ENCODE peak calls at places on chromosome 2, in five cellular contexts. I, Q, H, B and M are unnamed samples. For H3K4me1, the result is how much of the 10 kb centered on the place peaks cover.

GRCh38 chr2:179348921-179349320 is 84.3 kb upstream of the SESTD1 start:
- DNase-seq in H (no peak), B (no peak), Q (no peak), I (no peak), M (no peak)

GRCh38 chr2:206443735-206444527 is 599 bp downstream of the ADAM23 start:
- DNase-seq in Q (no peak), B (peak), I (peak), H (no peak), M (no peak)

GRCh38 chr2:22189893-22190292 is 1066.1 kb downstream of the TDRD15 start:
- DNase-seq in I (no peak), H (no peak), Q (no peak), B (no peak), M (no peak)

GRCh38 chr2:230043025-230043424 is 25.7 kb downstream of the SLC16A14 start:
- DNase-seq in Q (no peak), B (no peak), I (no peak), H (no peak), M (no peak)

GRCh38 chr2:146189541-146189940 is 1655.3 kb upstream of the ACVR2A start:
- DNase-seq in I (no peak), B (no peak), H (no peak), Q (no peak), M (no peak)

GRCh38 chr2:172496096-172496709 is 59.7 kb upstream of the PDK1 start:
- DNase-seq in H (no peak), Q (no peak), I (no peak), B (no peak), M (no peak)

GRCh38 chr2:186755066-186755465 is 61.2 kb downstream of the FAM171B start:
- DNase-seq in I (peak), B (no peak), Q (no peak), H (no peak), M (no peak)

GRCh38 chr2:149330127-149331022 is at the start of gene LYPD6:
- DNase-seq in Q (peak), H (peak), I (peak), B (peak), M (peak)

GRCh38 chr2:149125031-149125725 is 86.7 kb downstream of the LYPD6B start:
- DNase-seq in H (no peak), Q (peak), I (no peak), B (no peak), M (no peak)

GRCh38 chr2:232731470-232731869 is 34.3 kb downstream of the GIGYF2 start:
- DNase-seq in H (no peak), B (no peak), Q (no peak), I (no peak), M (no peak)

GRCh38 chr2:7916670-7917069 is 765.2 kb upstream of the ID2 start:
- DNase-seq in I (no peak), B (no peak), Q (no peak), H (no peak), M (no peak)

GRCh38 chr2:175228179-175228578 is 46.7 kb upstream of the ATP5MC3 start:
- DNase-seq in H (no peak), I (no peak), Q (no peak), B (no peak), M (no peak)

GRCh38 chr2:130252880-130253645 is 54.8 kb upstream of the TUBA3E start:
- DNase-seq in Q (no peak), H (no peak), B (no peak), I (no peak), M (no peak)

GRCh38 chr2:64488050-64488974 is 34.4 kb downstream of the LGALSL start:
- DNase-seq in B (peak), H (no peak), I (peak), Q (peak), M (peak)

GRCh38 chr2:27703638-27704341 is 40.1 kb downstream of the SLC4A1AP start:
- DNase-seq in H (no peak), Q (peak), B (peak), I (peak), M (peak)
- H3K4me1 ChIP-seq in H (under half), Q (under half), B (under half), I (under half), M (under half)

DNA sequence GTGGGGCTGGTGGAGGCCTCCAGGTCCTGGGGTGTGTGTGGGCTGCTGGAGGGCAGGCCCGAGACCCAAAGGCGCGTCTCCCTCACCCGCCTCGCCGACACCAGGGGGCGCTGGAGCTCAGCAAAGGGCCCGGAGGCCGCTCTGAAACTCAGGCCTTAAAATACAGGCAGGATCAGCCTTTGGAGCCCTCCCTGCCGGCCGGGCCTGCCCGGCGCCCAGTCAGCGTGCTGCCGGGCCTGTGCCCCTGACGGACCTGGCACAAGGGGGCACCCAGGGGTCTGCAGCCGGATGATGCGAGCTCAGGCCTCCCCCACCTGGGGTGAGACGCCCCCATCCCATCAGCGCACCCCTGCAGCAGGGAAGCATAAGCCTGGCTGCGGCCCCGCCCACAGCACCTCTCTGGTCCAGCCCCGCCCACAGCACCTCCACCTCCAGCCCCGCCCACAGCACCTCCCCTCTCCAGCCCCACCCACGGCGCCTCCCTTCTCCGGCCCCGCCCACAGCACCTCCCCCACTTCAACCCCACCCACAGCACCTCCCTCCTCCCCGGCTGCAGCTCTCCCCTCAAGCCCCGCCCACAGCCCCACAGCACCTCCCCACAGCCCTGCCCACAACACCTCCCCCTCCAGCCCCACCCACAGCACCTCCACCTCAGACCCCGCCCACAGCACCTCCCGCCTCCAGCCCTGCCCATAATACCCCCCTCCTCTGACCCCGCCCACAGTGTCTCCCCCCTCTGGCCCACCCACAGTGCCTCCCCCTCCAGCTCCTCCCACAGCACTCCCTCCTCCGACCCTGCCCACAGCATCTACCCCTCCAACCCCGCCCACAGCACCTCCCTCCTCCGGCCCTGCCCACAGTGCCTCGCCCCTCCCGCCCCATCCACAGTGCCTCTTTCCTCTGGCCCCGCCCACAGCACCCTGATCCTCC is 92.8 kb upstream of the OTOS start:
- DNase-seq in I (peak), H (peak), B (peak), Q (peak), M (peak)
- H3K4me1 ChIP-seq in I (under half), H (under half), B (under half), Q (under half), M (under half)

DNA sequence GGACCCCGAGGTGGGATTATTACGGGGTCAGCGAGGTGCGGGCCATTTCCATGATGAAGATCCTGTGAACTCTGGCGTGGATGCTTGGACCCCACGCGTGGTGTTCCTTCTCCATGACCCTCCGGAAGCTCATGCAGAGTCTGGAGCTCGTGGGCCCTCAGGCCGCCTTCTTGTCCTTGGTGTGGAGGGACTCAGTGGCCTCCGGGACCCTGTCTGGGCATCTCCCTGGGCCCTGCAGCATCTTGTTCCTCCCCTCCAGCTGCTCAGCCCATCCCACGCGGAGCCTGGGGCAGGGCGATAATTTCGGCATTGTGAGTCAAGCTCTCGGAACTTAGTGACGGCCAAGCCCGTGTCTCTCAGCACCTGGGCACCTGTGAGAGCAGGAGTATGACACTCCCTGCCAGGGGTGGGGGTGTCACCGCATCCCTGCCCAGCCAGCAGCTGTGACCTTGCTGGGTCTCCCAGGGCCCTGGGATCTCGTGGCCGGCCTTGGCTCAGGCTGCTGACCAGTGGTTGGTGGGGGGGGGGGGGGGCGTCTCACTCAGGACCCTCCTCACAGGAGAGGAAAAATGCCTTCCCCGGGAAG is 24.6 kb downstream of the RTP5 start:
- DNase-seq in H (peak), Q (peak), I (no peak), B (no peak), M (peak)
- H3K4me1 ChIP-seq in H (under half), Q (under half), I (under half), B (under half), M (under half)

DNA sequence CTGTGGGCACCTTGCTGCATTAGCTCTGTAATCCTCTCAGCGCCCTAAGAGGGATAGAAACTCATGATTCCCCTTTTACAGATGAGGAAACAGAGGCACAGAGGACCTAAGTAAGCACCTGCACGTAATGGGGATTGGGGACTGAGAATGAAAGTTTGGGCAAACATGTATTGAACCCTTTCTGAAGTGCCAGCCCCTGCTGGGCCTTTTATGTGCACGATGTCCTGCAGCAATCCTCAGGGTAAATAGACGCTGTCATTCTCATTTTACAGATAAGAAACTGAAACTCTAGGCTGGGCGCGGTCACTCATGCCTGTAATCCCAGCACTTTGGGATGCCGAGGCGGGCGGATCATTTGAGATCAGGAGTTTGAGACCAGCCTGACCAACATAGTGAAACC is 117.4 kb downstream of the STPG4 start:
- DNase-seq in B (no peak), Q (no peak), I (no peak), H (no peak), M (no peak)
- H3K4me1 ChIP-seq in B (half or more), Q (half or more), I (half or more), H (under half), M (under half)

GRCh38 chr2:30366199-30366691 is 80.8 kb upstream of the LCLAT1 start:
- DNase-seq in Q (no peak), H (no peak), B (no peak), I (no peak), M (no peak)

GRCh38 chr2:30362468-30363081 is 84.5 kb upstream of the LCLAT1 start:
- DNase-seq in I (peak), H (no peak), B (no peak), Q (no peak), M (peak)

GRCh38 chr2:30361751-30362394 is 85.2 kb upstream of the LCLAT1 start:
- DNase-seq in B (no peak), H (no peak), I (no peak), Q (no peak), M (no peak)

GRCh38 chr2:30365201-30365600 is 81.8 kb upstream of the LCLAT1 start:
- DNase-seq in H (no peak), B (no peak), I (no peak), Q (no peak), M (no peak)

DNA sequence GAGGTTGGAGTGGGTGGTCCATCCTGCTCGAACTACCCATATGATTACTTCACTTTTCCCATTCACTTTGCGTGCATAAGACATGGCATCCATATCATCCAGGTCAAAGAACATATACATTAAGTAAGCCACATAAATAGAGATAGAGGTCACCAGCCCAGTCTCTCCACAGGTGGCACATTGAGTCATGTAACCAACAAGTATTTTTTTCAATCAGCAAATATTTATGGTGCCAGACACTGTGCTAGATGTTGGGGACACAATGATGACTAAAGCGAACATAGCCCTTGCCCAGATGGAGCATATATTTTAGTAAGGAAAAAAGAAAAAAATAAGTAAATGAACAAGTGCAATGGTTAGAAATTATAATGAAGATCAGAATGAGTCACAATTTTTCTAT is 83.6 kb upstream of the LCLAT1 start:
- DNase-seq in B (no peak), Q (no peak), I (no peak), H (no peak), M (no peak)
- H3K4me1 ChIP-seq in B (under half), Q (under half), I (under half), H (under half), M (under half)

DNA sequence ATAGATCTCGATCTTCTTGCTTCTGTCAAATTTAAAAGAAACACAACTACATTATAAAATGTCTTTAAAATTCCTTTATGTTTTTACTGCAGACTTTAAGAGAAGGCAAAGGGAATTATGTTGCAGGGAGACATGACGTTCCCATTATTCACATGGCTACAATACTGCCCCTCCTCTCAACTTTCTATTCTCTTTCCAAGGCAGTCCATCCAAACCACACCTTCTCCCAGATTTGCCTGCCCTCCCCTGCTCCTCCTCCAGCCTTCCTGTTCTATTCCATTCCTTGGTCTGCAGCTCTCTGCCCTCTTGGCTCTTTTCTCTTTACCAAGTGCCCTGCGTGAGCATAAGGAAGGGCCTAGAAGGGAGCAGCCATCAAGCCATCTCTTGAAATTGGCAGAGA is 61.3 kb downstream of the NABP1 start:
- DNase-seq in Q (no peak), I (no peak), H (no peak), B (no peak), M (no peak)
- H3K4me1 ChIP-seq in Q (under half), I (under half), H (under half), B (under half), M (under half)